ENCODE peak calls at places on chromosomes 1 and 21, in five cellular contexts. R, X, G, W and Z are unnamed samples.

GRCh38 chr1:27660300-27660837 is 11.6 kb downstream of the IFI6 start:
- DNase-seq in R (no peak), X (no peak), G (no peak), W (no peak), Z (no peak)

GRCh38 chr1:245500546-245500945 is 345.8 kb downstream of the KIF26B start:
- DNase-seq in R (no peak), X (no peak), G (no peak), W (no peak), Z (no peak)

GRCh38 chr21:26093094-26093493 is 77.5 kb downstream of the APP start:
- DNase-seq in R (no peak), X (no peak), G (no peak), W (no peak), Z (no peak)

GRCh38 chr1:155871390-155871789 is 12.0 kb downstream of the SYT11 start:
- DNase-seq in R (peak; percentile 26), X (no peak), G (peak; percentile 28), W (no peak), Z (no peak)

GRCh38 chr1:239389703-239390102 is 3.3 kb downstream of the CHRM3 start:
- DNase-seq in R (no peak), X (no peak), G (no peak), W (no peak), Z (no peak)

GRCh38 chr1:56627636-56628039 is 17.5 kb upstream of the PRKAA2 start:
- DNase-seq in R (no peak), X (no peak), G (no peak), W (no peak), Z (no peak)

GRCh38 chr1:94039871-94040569 is 80.9 kb downstream of the ABCA4 start:
- DNase-seq in R (no peak), X (no peak), G (no peak), W (no peak), Z (no peak)

GRCh38 chr1:57461405-57461804 is 37.5 kb upstream of the DAB1 start:
- DNase-seq in R (no peak), X (no peak), G (no peak), W (no peak), Z (no peak)

GRCh38 chr1:65231718-65232330 is 77.5 kb upstream of the DNAJC6 start:
- DNase-seq in R (no peak), X (no peak), G (no peak), W (no peak), Z (no peak)

GRCh38 chr1:207389728-207390464 is 64.2 kb upstream of the CR2 start:
- DNase-seq in R (no peak), X (no peak), G (no peak), W (no peak), Z (no peak)

GRCh38 chr1:70874063-70874462 is 173.6 kb downstream of the PTGER3 start:
- DNase-seq in R (no peak), X (no peak), G (no peak), W (no peak), Z (no peak)

GRCh38 chr1:183569141-183569540 is 21.1 kb downstream of the NCF2 start:
- DNase-seq in R (no peak), X (no peak), G (peak; percentile 23), W (no peak), Z (no peak)

GRCh38 chr1:180863158-180863775 is 49.4 kb upstream of the KIAA1614 start:
- DNase-seq in R (no peak), X (no peak), G (peak; percentile 54), W (no peak), Z (no peak)

GRCh38 chr1:7346070-7346596 is 425.0 kb upstream of the VAMP3 start:
- DNase-seq in R (no peak), X (no peak), G (no peak), W (no peak), Z (no peak)

GRCh38 chr1:7341145-7341900 is 429.8 kb upstream of the VAMP3 start:
- DNase-seq in R (no peak), X (no peak), G (peak; percentile 58), W (no peak), Z (no peak)

GRCh38 chr1:7346600-7347570 is 424.2 kb upstream of the VAMP3 start:
- DNase-seq in R (no peak), X (no peak), G (peak; percentile 39), W (peak; percentile 60), Z (no peak)

GRCh38 chr1:7345516-7345915 is 425.6 kb upstream of the VAMP3 start:
- DNase-seq in R (no peak), X (no peak), G (no peak), W (no peak), Z (no peak)

DNA sequence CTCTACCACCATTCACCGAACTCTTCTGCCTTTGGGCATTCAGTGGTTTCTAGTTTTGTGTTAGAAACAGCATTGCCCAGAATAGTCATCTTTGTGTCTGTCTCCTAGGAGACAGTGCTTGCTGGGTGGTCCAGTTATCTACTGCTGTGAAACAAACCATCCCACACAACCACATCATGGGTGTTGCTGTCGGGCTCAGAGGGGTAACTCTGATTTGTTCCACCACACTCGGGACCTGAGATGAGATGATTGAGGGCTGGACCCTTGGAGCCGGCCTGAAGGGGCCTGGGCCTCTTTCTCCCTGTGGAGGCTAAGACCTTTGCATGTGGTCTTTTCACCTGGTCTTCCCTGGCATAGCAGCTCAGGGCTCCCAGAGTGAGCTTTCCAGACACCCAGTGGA is 427.2 kb upstream of the VAMP3 start:
- DNase-seq in R (no peak), X (no peak), G (no peak), W (no peak), Z (no peak)
- TF ChIP-seq CTCF in R (no peak), X (no peak), G (no peak), W (no peak), Z (no peak)

GRCh38 chr1:39490596-39491145 is 765 bp upstream of the BMP8A start:
- DNase-seq in R (no peak), X (no peak), G (no peak), W (peak; percentile 45), Z (no peak)

GRCh38 chr1:39488801-39489566 is 2.5 kb upstream of the BMP8A start:
- DNase-seq in R (no peak), X (no peak), G (no peak), W (no peak), Z (no peak)

GRCh38 chr1:39488012-39488545 is 3.4 kb upstream of the BMP8A start:
- DNase-seq in R (no peak), X (no peak), G (no peak), W (no peak), Z (no peak)

GRCh38 chr1:39489567-39490239 is 1.7 kb upstream of the BMP8A start:
- DNase-seq in R (no peak), X (no peak), G (no peak), W (no peak), Z (no peak)

DNA sequence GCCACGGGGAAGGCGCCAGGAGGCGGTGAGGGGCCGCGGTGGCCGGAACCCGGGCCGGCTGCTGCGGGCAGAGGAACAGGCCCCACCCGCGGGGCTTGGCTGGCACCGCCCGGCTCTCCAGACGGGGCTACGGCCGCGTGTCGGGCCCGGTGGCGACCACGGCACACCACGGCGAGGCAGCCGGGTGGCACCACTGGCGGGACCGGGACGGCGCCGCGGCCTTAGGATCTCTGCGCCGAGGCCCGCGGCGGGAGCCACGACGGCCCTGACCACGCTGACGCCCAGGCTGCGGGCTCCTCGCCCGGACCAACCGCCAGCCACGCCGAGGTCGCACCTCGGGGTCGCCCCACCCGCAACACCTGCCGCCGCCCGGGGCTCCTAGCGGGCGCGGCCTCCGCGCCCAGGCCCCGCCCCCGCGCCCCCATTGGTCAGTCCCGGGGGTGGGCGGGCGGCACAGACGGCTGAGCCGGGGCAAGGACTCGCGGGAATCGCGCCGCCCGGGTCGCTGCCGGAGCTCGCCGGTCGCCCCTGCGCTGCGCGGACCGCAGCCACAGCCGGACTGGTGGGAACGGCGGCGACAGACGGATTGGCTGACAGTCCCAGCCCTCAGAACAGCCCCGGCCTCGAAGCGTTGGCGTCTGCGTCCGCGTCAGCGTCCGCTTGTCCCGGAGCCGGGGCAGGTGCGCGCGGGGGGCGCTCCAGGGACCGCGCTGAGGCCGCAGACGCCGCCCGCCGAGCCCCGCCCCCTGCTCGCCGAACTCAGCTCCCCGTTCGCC is at the start of gene BMP8A:
- DNase-seq in R (no peak), X (no peak), G (peak; percentile 79), W (peak; percentile 85), Z (no peak)
- TF ChIP-seq CTCF in R (no peak), X (no peak), G (no peak), W (no peak), Z (peak; percentile 7)

GRCh38 chr1:149936992-149937705 is 470 bp upstream of the MTMR11 start:
- DNase-seq in R (no peak), X (no peak), G (peak; percentile 80), W (peak; percentile 56), Z (no peak)
- TF ChIP-seq CTCF in R (no peak), X (no peak), G (peak; percentile 27), W (no peak), Z (no peak)

GRCh38 chr1:201026234-201026633 is 2.7 kb upstream of the KIF21B start:
- DNase-seq in R (no peak), X (no peak), G (no peak), W (no peak), Z (no peak)

GRCh38 chr1:201023517-201023902 is at the start of gene KIF21B:
- DNase-seq in R (peak; percentile 55), X (no peak), G (peak; percentile 90), W (peak; percentile 94), Z (peak; percentile 71)

GRCh38 chr1:201024251-201024998 is 911 bp upstream of the KIF21B start:
- DNase-seq in R (no peak), X (no peak), G (no peak), W (no peak), Z (no peak)

GRCh38 chr1:201026746-201027145 is 3.2 kb upstream of the KIF21B start:
- DNase-seq in R (no peak), X (no peak), G (no peak), W (no peak), Z (no peak)

GRCh38 chr1:201025571-201026002 is 2.1 kb upstream of the KIF21B start:
- DNase-seq in R (no peak), X (no peak), G (no peak), W (no peak), Z (no peak)
- TF ChIP-seq CTCF in R (no peak), X (no peak), G (peak; percentile 29), W (no peak), Z (peak; percentile 38)

GRCh38 chr21:45947716-45948255 is 33.8 kb upstream of the COL6A1 start:
- DNase-seq in R (no peak), X (no peak), G (no peak), W (no peak), Z (no peak)
- TF ChIP-seq CTCF in R (no peak), X (no peak), G (no peak), W (no peak), Z (no peak)

DNA sequence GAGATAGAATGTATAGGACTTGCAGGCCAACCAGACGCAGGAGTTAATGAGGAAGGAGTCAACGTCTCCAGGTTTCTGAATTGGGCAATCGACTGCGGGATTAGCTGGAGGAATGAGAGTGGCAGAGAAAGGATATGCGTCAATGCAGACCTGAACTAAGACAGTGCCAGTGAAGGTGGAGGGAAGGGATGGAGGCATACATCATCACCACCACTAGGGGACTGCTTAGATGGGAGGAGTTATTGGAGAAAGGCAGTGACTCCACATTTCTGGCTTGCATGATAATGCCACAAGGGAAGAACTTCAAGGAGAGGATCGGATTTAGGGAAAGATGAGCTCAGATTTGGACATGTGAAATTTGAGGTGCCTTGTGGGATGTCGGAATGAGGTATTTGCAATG is 17.4 kb downstream of the VASH2 start:
- DNase-seq in R (no peak), X (no peak), G (peak; percentile 33), W (no peak), Z (no peak)
- TF ChIP-seq CTCF in R (no peak), X (no peak), G (peak; percentile 21), W (no peak), Z (peak; percentile 65)